ENCODE peak calls at places on chromosomes 2 and 18, in five cellular contexts. K, Y, Q, L and R are unnamed samples.

GRCh38 chr2:29920130-29920577 is 1.2 kb downstream of the ALK start:
- DNase-seq in Q (peak; percentile 48), K (peak; percentile 96), L (no peak), Y (no peak), R (no peak)

GRCh38 chr2:76461431-76461830 is 750.7 kb upstream of the GCFC2 start:
- DNase-seq in K (no peak), L (no peak), Y (no peak), Q (no peak), R (no peak)

GRCh38 chr2:118032169-118033013 is 18.5 kb upstream of the CCDC93 start:
- DNase-seq in Y (peak; percentile 44), Q (peak; percentile 30), L (no peak), K (peak; percentile 52), R (no peak)

GRCh38 chr18:78376036-78376435 is 603.6 kb upstream of the SALL3 start:
- DNase-seq in K (no peak), L (no peak), Q (no peak), Y (no peak), R (no peak)

GRCh38 chr2:162245737-162246136 is 2.5 kb upstream of the FAP start:
- DNase-seq in K (no peak), Q (no peak), Y (no peak), L (no peak), R (no peak)

GRCh38 chr18:74457043-74457742 is at the start of gene DIPK1C:
- DNase-seq in L (no peak), Q (no peak), Y (no peak), K (no peak), R (no peak)

GRCh38 chr2:231387904-231388724 is 7.4 kb upstream of the B3GNT7 start:
- DNase-seq in K (no peak), Q (no peak), Y (peak; percentile 73), L (no peak), R (no peak)

GRCh38 chr2:99660616-99661416 is 171.0 kb upstream of the REV1 start:
- DNase-seq in Q (no peak), K (no peak), L (no peak), Y (no peak), R (no peak)

GRCh38 chr18:12376034-12376717 is 851 bp downstream of the AFG3L2 start:
- DNase-seq in Y (peak; percentile 35), Q (no peak), L (no peak), K (no peak), R (no peak)

GRCh38 chr2:207252979-207253640 is 87.4 kb upstream of the KLF7 start:
- DNase-seq in K (no peak), Q (no peak), L (no peak), Y (no peak), R (no peak)

GRCh38 chr18:55269632-55270031 is 310.4 kb upstream of the CCDC68 start:
- DNase-seq in K (no peak), L (no peak), Y (no peak), Q (no peak), R (no peak)

GRCh38 chr2:124542932-124543640 is 518.0 kb downstream of the CNTNAP5 start:
- DNase-seq in L (no peak), Q (no peak), K (no peak), Y (no peak), R (no peak)

GRCh38 chr18:77207540-77207939 is 42.1 kb upstream of the GALR1 start:
- DNase-seq in K (no peak), L (no peak), Q (no peak), Y (peak; percentile 42), R (peak; percentile 51)

GRCh38 chr18:50194623-50195532 is at the start of gene MYO5B:
- DNase-seq in K (peak; percentile 86), Q (peak; percentile 63), Y (peak; percentile 63), L (no peak), R (peak; percentile 42)

GRCh38 chr18:37385846-37386435 is 179.7 kb downstream of the CELF4 start:
- DNase-seq in L (no peak), Q (peak; percentile 42), K (no peak), Y (peak; percentile 13), R (peak; percentile 24)

GRCh38 chr18:2979871-2980606 is 32.9 kb downstream of the LPIN2 start:
- DNase-seq in L (no peak), K (no peak), Y (no peak), Q (no peak), R (no peak)

GRCh38 chr2:200993097-200993496 is 29.6 kb upstream of the ORC2 start:
- DNase-seq in Q (no peak), Y (no peak), L (no peak), K (no peak), R (no peak)

GRCh38 chr2:205701509-205701908 is 19.2 kb downstream of the NRP2 start:
- DNase-seq in L (no peak), Q (no peak), K (no peak), Y (no peak), R (no peak)

GRCh38 chr2:74292752-74293151 is 50.5 kb downstream of the SLC4A5 start:
- DNase-seq in Q (no peak), Y (peak; percentile 82), L (no peak), K (no peak), R (no peak)

GRCh38 chr2:74146929-74147728 is 583 bp downstream of the BOLA3 start:
- DNase-seq in Y (peak; percentile 51), L (no peak), K (no peak), Q (peak; percentile 29), R (no peak)

GRCh38 chr2:146597291-146597690 is 1247.5 kb upstream of the ACVR2A start:
- DNase-seq in Q (no peak), L (no peak), Y (no peak), K (no peak), R (no peak)

GRCh38 chr2:217305882-217306281 is 446.0 kb upstream of the TNP1 start:
- DNase-seq in K (no peak), L (no peak), Q (no peak), Y (no peak), R (no peak)
- TF ChIP-seq SRF in K (no peak), L (no peak), Q (no peak), Y (no peak), R (no peak)

GRCh38 chr18:532023-532422 is 31.5 kb upstream of the COLEC12 start:
- DNase-seq in Q (no peak), Y (no peak), L (no peak), K (no peak), R (no peak)
- TF ChIP-seq SP1 in Q (no peak), Y (no peak), L (no peak), K (no peak), R (no peak)

GRCh38 chr2:86439879-86440630 is 1.1 kb upstream of the KDM3A start:
- DNase-seq in K (no peak), L (no peak), Y (no peak), Q (no peak), R (no peak)

GRCh38 chr2:86441392-86441788 is 219 bp downstream of the KDM3A start:
- DNase-seq in Q (no peak), K (no peak), L (no peak), Y (no peak), R (no peak)

GRCh38 chr2:86441789-86442641 is 844 bp downstream of the KDM3A start:
- DNase-seq in Q (peak; percentile 47), Y (peak; percentile 24), K (peak; percentile 51), L (peak; percentile 19), R (no peak)

GRCh38 chr2:86442642-86443005 is 1.5 kb downstream of the KDM3A start:
- DNase-seq in K (no peak), Y (peak; percentile 93), L (peak; percentile 82), Q (peak; percentile 84), R (peak; percentile 65)

DNA sequence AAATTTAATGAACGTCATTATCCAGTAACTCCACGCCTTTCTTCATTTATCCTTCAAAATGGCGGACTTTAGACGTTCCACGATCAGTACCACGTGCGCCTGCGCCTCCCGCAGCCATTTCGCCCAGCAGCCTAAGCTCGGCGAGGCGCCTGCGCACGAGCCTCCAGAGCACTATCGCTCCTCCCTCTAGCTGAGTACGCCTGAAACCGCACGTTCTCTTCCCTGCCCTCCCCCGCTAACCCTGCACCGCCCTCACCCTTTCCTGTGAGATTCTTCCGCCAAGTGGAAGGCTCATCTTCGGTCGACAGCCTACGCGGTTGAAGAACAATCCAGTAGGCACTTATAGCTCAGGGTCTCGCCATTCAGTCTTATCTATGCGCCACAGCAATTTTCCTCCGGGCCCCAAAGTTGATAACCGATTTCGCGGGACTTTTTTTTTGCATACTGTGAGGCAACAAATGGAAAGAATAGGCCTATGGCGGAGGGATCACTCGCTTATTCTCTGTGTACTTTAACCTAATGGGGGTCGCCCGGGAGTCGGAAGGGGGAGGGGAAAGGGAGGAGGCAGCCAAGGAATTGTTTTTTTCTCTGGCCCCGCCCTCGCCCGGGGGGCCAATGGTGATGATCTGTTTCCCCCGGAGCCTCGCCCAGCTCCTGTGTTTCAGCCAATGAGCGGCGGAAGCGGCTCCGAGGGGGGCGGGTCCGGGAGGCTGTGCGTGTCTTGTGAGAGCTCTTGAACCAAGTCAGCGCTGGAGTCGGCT is at the start of gene KDM3A:
- DNase-seq in Y (peak; percentile 99), K (peak; percentile 99), Q (peak; percentile 96), L (peak; percentile 97), R (peak; percentile 98)
- TF ChIP-seq POLR2A in Y (no peak), K (no peak), Q (no peak), L (no peak), R (peak; percentile 82)

GRCh38 chr2:46275995-46276394 is 21.2 kb upstream of the EPAS1 start:
- DNase-seq in K (peak; percentile 71), L (no peak), Q (no peak), Y (no peak), R (no peak)

GRCh38 chr2:46277470-46278190 is 19.6 kb upstream of the EPAS1 start:
- DNase-seq in K (no peak), Y (peak; percentile 35), L (no peak), Q (no peak), R (no peak)

GRCh38 chr2:46278952-46279351 is 18.3 kb upstream of the EPAS1 start:
- DNase-seq in L (no peak), Q (no peak), K (no peak), Y (no peak), R (no peak)

GRCh38 chr2:46273919-46274318 is 23.3 kb upstream of the EPAS1 start:
- DNase-seq in K (no peak), Y (no peak), L (no peak), Q (no peak), R (no peak)

DNA sequence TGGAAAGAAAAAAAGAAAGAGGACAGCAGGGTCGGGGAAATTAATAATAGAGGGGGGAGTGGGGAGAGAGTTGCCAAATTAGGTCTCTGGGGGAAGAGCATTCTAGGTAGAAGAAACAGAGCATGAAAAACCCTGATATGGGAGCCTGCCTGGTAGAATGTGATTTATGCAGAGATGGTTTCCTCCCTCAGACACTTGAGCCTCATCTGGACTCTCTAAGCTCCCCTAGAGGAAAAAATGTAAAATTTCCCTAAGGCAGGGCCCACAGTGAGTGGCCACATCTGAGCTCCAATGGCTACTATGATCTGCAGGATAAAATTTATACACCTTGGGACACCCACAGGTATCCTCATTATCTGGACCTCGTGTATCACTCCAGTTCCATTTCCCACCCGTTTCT is 20.6 kb upstream of the EPAS1 start:
- DNase-seq in Q (no peak), L (no peak), K (no peak), Y (no peak), R (no peak)
- TF ChIP-seq SRF in Q (no peak), L (no peak), K (no peak), Y (no peak), R (no peak)